ENCODE peak calls at places on chromosomes 5 and 9, in six cellular contexts. Q, C, V, D, X and U are unnamed samples.

GRCh38 chr9:97570899-97571298 is 62.3 kb downstream of the TSTD2 start:
- DNase-seq in V (no peak), D (peak), C (no peak), Q (no peak), X (no peak), U (peak)

GRCh38 chr5:157273131-157273556 is 7.2 kb downstream of the CYFIP2 start:
- DNase-seq in X (no peak), D (no peak), V (no peak), C (no peak), Q (peak), U (no peak)

GRCh38 chr5:173143567-173143966 is 764 bp upstream of the BNIP1 start:
- DNase-seq in Q (no peak), X (no peak), V (no peak), D (no peak), C (no peak), U (no peak)

GRCh38 chr5:134543820-134544692 is 18.6 kb downstream of the JADE2 start:
- DNase-seq in D (no peak), V (no peak), Q (no peak), C (no peak), X (no peak), U (no peak)

GRCh38 chr9:88702985-88703384 is 168.0 kb downstream of the NXNL2 start:
- DNase-seq in X (no peak), D (no peak), V (no peak), C (no peak), Q (no peak), U (no peak)

GRCh38 chr5:137621306-137621705 is 114.6 kb downstream of the KLHL3 start:
- DNase-seq in V (peak), X (no peak), Q (no peak), C (no peak), D (no peak), U (no peak)

GRCh38 chr9:14018061-14018460 is 295.9 kb downstream of the NFIB start:
- DNase-seq in Q (no peak), X (no peak), D (peak), V (peak), C (no peak), U (no peak)

GRCh38 chr5:124343451-124343867 is 403.0 kb downstream of the ZNF608 start:
- DNase-seq in V (peak), D (peak), C (no peak), X (no peak), Q (no peak), U (peak)

GRCh38 chr5:68424799-68425537 is 209.4 kb downstream of the PIK3R1 start:
- DNase-seq in D (peak), V (peak), C (no peak), X (no peak), Q (peak), U (peak)

GRCh38 chr5:58148366-58148765 is 311.5 kb downstream of the PLK2 start:
- DNase-seq in Q (no peak), X (no peak), C (no peak), V (no peak), D (no peak), U (peak)